ENCODE peak calls at places on chromosomes 7 and 10, in four cellular contexts. S is heart left ventricle, L is dorsolateral prefrontal cortex, N is foreskin fibroblast. F is an unnamed sample.

GRCh38 chr7:44530990-44531389 is 10.1 kb downstream of the NPC1L1 start:
- DNase-seq in S (no peak), N (no peak), L (no peak), F (no peak)

GRCh38 chr7:74462707-74463100 is 9.0 kb downstream of the GTF2IRD1 start:
- DNase-seq in S (no peak), N (no peak), L (no peak), F (no peak)

GRCh38 chr10:115950320-115950719 is 322.7 kb downstream of the GFRA1 start:
- DNase-seq in L (no peak), S (no peak), N (no peak), F (peak; percentile 37)

GRCh38 chr10:101441539-101442455 is 87.8 kb downstream of the BTRC start:
- DNase-seq in L (peak; percentile 44), N (peak; percentile 71), S (no peak), F (peak; percentile 46)

GRCh38 chr10:120580651-120581259 is 123.7 kb downstream of the PLPP4 start:
- DNase-seq in N (no peak), S (no peak), L (no peak), F (no peak)

GRCh38 chr7:24968165-24968564 is 11.8 kb downstream of the OSBPL3 start:
- DNase-seq in N (no peak), L (no peak), S (no peak), F (no peak)

GRCh38 chr10:107767185-107767584 is 602.7 kb upstream of the SORCS1 start:
- DNase-seq in L (no peak), N (peak; percentile 28), S (no peak), F (no peak)

GRCh38 chr10:82969405-82969804 is 1094.4 kb downstream of the NRG3 start:
- DNase-seq in N (peak; percentile 66), S (no peak), L (no peak), F (no peak)

GRCh38 chr7:116030626-116031276 is at the start of gene TFEC:
- DNase-seq in L (no peak), N (peak; percentile 22), S (no peak), F (no peak)

GRCh38 chr7:19939746-19940145 is 166.3 kb upstream of the TMEM196 start:
- DNase-seq in S (no peak), N (peak; percentile 86), L (no peak), F (peak; percentile 49)

GRCh38 chr7:14751461-14751860 is 151.1 kb downstream of the DGKB start:
- DNase-seq in S (no peak), N (peak; percentile 19), L (no peak), F (no peak)

GRCh38 chr7:36096460-36097095 is 56.5 kb upstream of the EEPD1 start:
- DNase-seq in L (no peak), S (no peak), N (no peak), F (no peak)

GRCh38 chr7:21767300-21767900 is 178.3 kb downstream of the CDCA7L start:
- DNase-seq in S (peak; percentile 47), N (peak; percentile 51), L (peak; percentile 33), F (peak; percentile 11)

GRCh38 chr10:18523858-18524257 is 127.5 kb downstream of the NSUN6 start:
- DNase-seq in L (no peak), N (no peak), S (no peak), F (no peak)

GRCh38 chr7:131226116-131226562 is 101.5 kb upstream of the MKLN1 start:
- DNase-seq in N (peak; percentile 41), L (no peak), S (no peak), F (no peak)

GRCh38 chr7:91265693-91266066 is 1.4 kb downstream of the FZD1 start:
- DNase-seq in L (no peak), S (peak; percentile 24), N (peak; percentile 47), F (no peak)

GRCh38 chr10:35887686-35888085 is 245.6 kb upstream of the FZD8 start:
- DNase-seq in L (no peak), N (no peak), S (no peak), F (no peak)

GRCh38 chr7:112699725-112700513 is 90.3 kb downstream of the TMEM168 start:
- DNase-seq in N (no peak), L (no peak), S (peak; percentile 28), F (no peak)

GRCh38 chr7:51606601-51607154 is 290.1 kb upstream of the COBL start:
- DNase-seq in N (no peak), L (no peak), S (no peak), F (no peak)

GRCh38 chr7:70935854-70936253 is 196.1 kb upstream of the GALNT17 start:
- DNase-seq in S (no peak), N (no peak), L (no peak), F (no peak)

GRCh38 chr7:104845541-104845940 is 168.5 kb upstream of the KMT2E start:
- DNase-seq in S (no peak), N (no peak), L (peak; percentile 76), F (no peak)

GRCh38 chr7:88040694-88041093 is 106.6 kb downstream of the ADAM22 start:
- DNase-seq in L (no peak), S (no peak), N (peak; percentile 69), F (no peak)

GRCh38 chr10:86103391-86104101 is 263.0 kb downstream of the GRID1 start:
- DNase-seq in S (no peak), L (no peak), N (no peak), F (no peak)

GRCh38 chr7:49778731-49779270 is 5.4 kb downstream of the VWC2 start:
- DNase-seq in L (no peak), N (no peak), S (no peak), F (no peak)

GRCh38 chr7:142391191-142391992 is 133.5 kb upstream of the PRSS58 start:
- DNase-seq in S (no peak), N (no peak), L (peak; percentile 27), F (no peak)

GRCh38 chr10:35216303-35216905 is 89.8 kb downstream of the CREM start:
- DNase-seq in L (no peak), N (no peak), S (peak; percentile 54), F (no peak)

GRCh38 chr7:4202954-4203353 is 479.1 kb upstream of the FOXK1 start:
- DNase-seq in S (no peak), N (no peak), L (no peak), F (no peak)

GRCh38 chr10:24390146-24390700 is 181.3 kb downstream of the KIAA1217 start:
- DNase-seq in S (no peak), N (no peak), L (no peak), F (no peak)

GRCh38 chr10:110076559-110077318 is 69.0 kb downstream of the ADD3 start:
- DNase-seq in L (no peak), N (peak; percentile 94), S (peak; percentile 57), F (peak; percentile 94)

GRCh38 chr7:2619120-2619519 is 12.7 kb upstream of the TTYH3 start:
- DNase-seq in L (no peak), S (no peak), N (peak; percentile 72), F (peak; percentile 18)

GRCh38 chr7:84025332-84025927 is 169.2 kb downstream of the SEMA3A start:
- DNase-seq in S (no peak), L (no peak), N (peak; percentile 95), F (peak; percentile 89)

GRCh38 chr7:101206665-101207042 is 5.8 kb upstream of the MOGAT3 start:
- DNase-seq in L (no peak), N (no peak), S (no peak), F (no peak)

GRCh38 chr10:122181901-122182799 is 88.9 kb upstream of the BTBD16 start:
- DNase-seq in L (no peak), N (peak; percentile 62), S (no peak), F (no peak)

GRCh38 chr7:71184136-71184535 is 52.2 kb downstream of the GALNT17 start:
- DNase-seq in L (no peak), N (no peak), S (no peak), F (no peak)

GRCh38 chr7:1555046-1555812 is 776 bp downstream of the TMEM184A start:
- DNase-seq in S (peak; percentile 24), N (peak; percentile 94), L (no peak), F (no peak)

GRCh38 chr10:60541461-60541860 is 151.8 kb upstream of the ANK3 start:
- DNase-seq in S (no peak), N (no peak), L (no peak), F (no peak)

GRCh38 chr7:36605261-36605660 is 119.0 kb downstream of the AOAH start:
- DNase-seq in N (peak; percentile 34), L (no peak), S (no peak), F (no peak)

GRCh38 chr7:23603632-23604295 is 6.6 kb downstream of the CCDC126 start:
- DNase-seq in L (no peak), N (no peak), S (no peak), F (no peak)

GRCh38 chr10:118459642-118460193 is 117.6 kb upstream of the FAM204A start:
- DNase-seq in N (peak; percentile 83), L (peak; percentile 80), S (peak; percentile 35), F (peak; percentile 3)

GRCh38 chr10:127578628-127579305 is 29.7 kb downstream of the NPS start:
- DNase-seq in L (no peak), N (no peak), S (no peak), F (no peak)

GRCh38 chr10:127576751-127577161 is 27.6 kb downstream of the NPS start:
- DNase-seq in S (no peak), N (no peak), L (peak; percentile 53), F (no peak)

GRCh38 chr10:127579640-127580039 is 30.5 kb downstream of the NPS start:
- DNase-seq in L (no peak), S (no peak), N (peak; percentile 1), F (no peak)

GRCh38 chr10:127577376-127577775 is 28.3 kb downstream of the NPS start:
- DNase-seq in N (peak; percentile 4), S (no peak), L (no peak), F (no peak)

DNA sequence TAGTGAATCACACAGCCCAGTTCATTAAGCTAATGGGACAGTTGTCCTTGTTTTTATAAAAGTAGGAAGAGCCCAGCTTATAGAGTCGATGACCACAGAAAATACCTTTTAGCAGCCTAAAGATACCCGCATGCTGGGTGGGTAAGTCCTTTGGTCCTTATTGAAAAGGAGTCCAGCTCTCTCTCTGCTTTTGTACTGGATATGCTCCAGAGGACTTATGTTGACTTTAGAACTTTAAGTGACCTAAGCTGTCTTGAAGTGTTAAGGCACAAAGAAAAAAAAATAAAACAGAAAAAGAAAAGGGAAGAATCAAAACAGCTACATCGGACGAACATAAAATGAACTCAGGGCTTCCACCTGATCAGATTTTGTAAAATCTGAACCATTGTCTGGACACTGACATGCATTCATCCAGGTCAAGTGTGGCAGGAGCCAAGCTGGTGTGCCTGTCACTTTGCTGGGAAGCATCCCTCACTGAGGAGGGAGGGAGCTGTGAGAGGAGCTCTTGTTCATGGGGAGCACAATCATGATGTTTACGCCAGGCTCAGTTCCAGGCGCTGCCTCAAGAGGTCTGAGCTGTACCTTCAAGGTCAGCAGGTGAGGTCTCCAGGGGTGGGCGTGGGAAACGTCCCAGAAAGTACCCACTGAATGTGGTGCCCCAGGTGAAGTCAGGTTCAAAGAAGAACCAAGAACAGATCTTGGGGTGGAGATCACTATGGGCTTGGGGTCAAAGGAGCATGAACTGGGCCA is 28.9 kb downstream of the NPS start:
- DNase-seq in L (no peak), S (no peak), N (no peak), F (no peak)
- TF ChIP-seq CTCF in L (no peak), S (no peak), N (no peak), F (no peak)

GRCh38 chr10:72511414-72511813 is 114.5 kb downstream of the MICU1 start:
- DNase-seq in N (no peak), S (no peak), L (no peak), F (no peak)
- H3K4me3 ChIP-seq in N (no peak overlapping the region), S (no peak overlapping the region), L (no peak overlapping the region), F (no peak overlapping the region)

GRCh38 chr7:29113384-29114102 is 32.8 kb downstream of the CPVL start:
- DNase-seq in L (no peak), N (peak; percentile 32), S (no peak), F (no peak)
- TF ChIP-seq CTCF in L (peak; percentile 22), N (peak; percentile 5), S (peak; percentile 41), F (peak; percentile 7)

GRCh38 chr10:13272164-13272571 is 27.7 kb downstream of the PHYH start:
- DNase-seq in S (peak; percentile 74), N (peak; percentile 81), L (peak; percentile 80), F (no peak)
- H3K4me3 ChIP-seq in S (no peak overlapping the region), N (peak overlapping the region; percentile 18), L (peak overlapping the region; percentile 16), F (no peak overlapping the region)

GRCh38 chr10:95208702-95209391 is 14.8 kb downstream of the ACSM6 start:
- DNase-seq in L (no peak), S (no peak), N (no peak), F (no peak)
- TF ChIP-seq CTCF in L (peak; percentile 25), S (peak; percentile 38), N (no peak), F (peak; percentile 37)

F was measured in AG09309.